ENCODE peak calls at places on chromosomes 16 and 17, in seven cellular contexts. One of them, this sample, is unnamed.

GRCh38 chr17:81245024-81245664 is 6.0 kb downstream of the NDUFAF8 start:
- DNase-seq in globus pallidus: no peak
- DNase-seq in GM13976: peak
- DNase-seq in progenitor cell of endocrine pancreas: no peak
- DNase-seq in CD8-positive, alpha-beta memory T cell: no peak
- DNase-seq in WTC11: no peak
- DNase-seq in activated CD4-positive, alpha-beta T cell treated with anti-CD3 and anti-CD28 coated beads for 36 hours: peak
- DNase-seq in this sample: no peak

GRCh38 chr17:40479754-40480480 is 21.5 kb downstream of the TNS4 start:
- DNase-seq in globus pallidus: no peak
- DNase-seq in GM13976: no peak
- DNase-seq in progenitor cell of endocrine pancreas: no peak
- DNase-seq in CD8-positive, alpha-beta memory T cell: no peak
- DNase-seq in WTC11: no peak
- DNase-seq in activated CD4-positive, alpha-beta T cell treated with anti-CD3 and anti-CD28 coated beads for 36 hours: peak
- DNase-seq in this sample: no peak

GRCh38 chr17:78806451-78806850 is 24.4 kb upstream of the CYTH1 start:
- DNase-seq in globus pallidus: no peak
- DNase-seq in GM13976: no peak
- DNase-seq in progenitor cell of endocrine pancreas: no peak
- DNase-seq in CD8-positive, alpha-beta memory T cell: peak
- DNase-seq in WTC11: no peak
- DNase-seq in activated CD4-positive, alpha-beta T cell treated with anti-CD3 and anti-CD28 coated beads for 36 hours: peak
- DNase-seq in this sample: peak

GRCh38 chr17:39098474-39099090 is 52.9 kb downstream of the PLXDC1 start:
- DNase-seq in globus pallidus: no peak
- DNase-seq in GM13976: no peak
- DNase-seq in progenitor cell of endocrine pancreas: no peak
- DNase-seq in CD8-positive, alpha-beta memory T cell: no peak
- DNase-seq in WTC11: no peak
- DNase-seq in activated CD4-positive, alpha-beta T cell treated with anti-CD3 and anti-CD28 coated beads for 36 hours: no peak
- DNase-seq in this sample: no peak

GRCh38 chr17:45729284-45729907 is 54.7 kb upstream of the CRHR1 start:
- DNase-seq in globus pallidus: no peak
- DNase-seq in GM13976: no peak
- DNase-seq in progenitor cell of endocrine pancreas: no peak
- DNase-seq in CD8-positive, alpha-beta memory T cell: no peak
- DNase-seq in WTC11: no peak
- DNase-seq in activated CD4-positive, alpha-beta T cell treated with anti-CD3 and anti-CD28 coated beads for 36 hours: no peak
- DNase-seq in this sample: no peak

GRCh38 chr17:57121308-57122042 is 36.4 kb downstream of the AKAP1 start:
- DNase-seq in globus pallidus: no peak
- DNase-seq in GM13976: peak
- DNase-seq in progenitor cell of endocrine pancreas: peak
- DNase-seq in CD8-positive, alpha-beta memory T cell: no peak
- DNase-seq in WTC11: peak
- DNase-seq in activated CD4-positive, alpha-beta T cell treated with anti-CD3 and anti-CD28 coated beads for 36 hours: peak
- DNase-seq in this sample: peak

GRCh38 chr17:22266231-22266630 is 573.9 kb downstream of the KCNJ18 start:
- DNase-seq in globus pallidus: no peak
- DNase-seq in GM13976: no peak
- DNase-seq in progenitor cell of endocrine pancreas: no peak
- DNase-seq in CD8-positive, alpha-beta memory T cell: no peak
- DNase-seq in WTC11: no peak
- DNase-seq in activated CD4-positive, alpha-beta T cell treated with anti-CD3 and anti-CD28 coated beads for 36 hours: no peak
- DNase-seq in this sample: no peak

GRCh38 chr17:68674271-68674925 is 73.2 kb upstream of the FAM20A start:
- DNase-seq in globus pallidus: no peak
- DNase-seq in GM13976: no peak
- DNase-seq in progenitor cell of endocrine pancreas: no peak
- DNase-seq in CD8-positive, alpha-beta memory T cell: no peak
- DNase-seq in WTC11: no peak
- DNase-seq in activated CD4-positive, alpha-beta T cell treated with anti-CD3 and anti-CD28 coated beads for 36 hours: no peak
- DNase-seq in this sample: no peak

GRCh38 chr17:66667491-66668030 is 167.4 kb upstream of the CACNG5 start:
- DNase-seq in globus pallidus: no peak
- DNase-seq in GM13976: peak
- DNase-seq in progenitor cell of endocrine pancreas: no peak
- DNase-seq in CD8-positive, alpha-beta memory T cell: peak
- DNase-seq in WTC11: no peak
- DNase-seq in activated CD4-positive, alpha-beta T cell treated with anti-CD3 and anti-CD28 coated beads for 36 hours: peak
- DNase-seq in this sample: no peak

GRCh38 chr17:43366809-43367587 is 31.8 kb upstream of the ARL4D start:
- DNase-seq in globus pallidus: no peak
- DNase-seq in GM13976: no peak
- DNase-seq in progenitor cell of endocrine pancreas: no peak
- DNase-seq in CD8-positive, alpha-beta memory T cell: no peak
- DNase-seq in WTC11: peak
- DNase-seq in activated CD4-positive, alpha-beta T cell treated with anti-CD3 and anti-CD28 coated beads for 36 hours: peak
- DNase-seq in this sample: peak

GRCh38 chr16:81442909-81443687 is 1.5 kb upstream of the CMIP start:
- DNase-seq in globus pallidus: no peak
- DNase-seq in GM13976: no peak
- DNase-seq in progenitor cell of endocrine pancreas: no peak
- DNase-seq in CD8-positive, alpha-beta memory T cell: no peak
- DNase-seq in WTC11: no peak
- DNase-seq in activated CD4-positive, alpha-beta T cell treated with anti-CD3 and anti-CD28 coated beads for 36 hours: no peak
- DNase-seq in this sample: no peak

GRCh38 chr16:84985079-84986065 is 26.0 kb downstream of the ZDHHC7 start:
- DNase-seq in globus pallidus: no peak
- DNase-seq in GM13976: no peak
- DNase-seq in progenitor cell of endocrine pancreas: no peak
- DNase-seq in CD8-positive, alpha-beta memory T cell: no peak
- DNase-seq in WTC11: no peak
- DNase-seq in activated CD4-positive, alpha-beta T cell treated with anti-CD3 and anti-CD28 coated beads for 36 hours: no peak
- DNase-seq in this sample: no peak

This sample was measured in H7.